ENCODE peak calls at places on chromosomes 3 and 15, in six cellular contexts. One of them, this sample, is unnamed.

GRCh38 chr3:52493232-52494017 is 1.7 kb upstream of the STAB1 start:
- DNase-seq in heart right ventricle: no peak
- DNase-seq in cardiac fibroblast: no peak
- DNase-seq in fibroblast of lung: no peak
- DNase-seq in tibial artery: no peak
- DNase-seq in IMR-90: no peak
- DNase-seq in this sample: no peak

GRCh38 chr3:169668957-169669681 is 5.6 kb upstream of the MECOM start:
- DNase-seq in heart right ventricle: peak
- DNase-seq in cardiac fibroblast: peak
- DNase-seq in fibroblast of lung: peak
- DNase-seq in tibial artery: peak
- DNase-seq in IMR-90: peak
- DNase-seq in this sample: peak

GRCh38 chr3:14768881-14769280 is 49.9 kb upstream of the FGD5 start:
- DNase-seq in heart right ventricle: no peak
- DNase-seq in cardiac fibroblast: no peak
- DNase-seq in fibroblast of lung: no peak
- DNase-seq in tibial artery: no peak
- DNase-seq in IMR-90: no peak
- DNase-seq in this sample: no peak

GRCh38 chr3:147943265-147943945 is 534.2 kb downstream of the ZIC1 start:
- DNase-seq in heart right ventricle: no peak
- DNase-seq in cardiac fibroblast: peak
- DNase-seq in fibroblast of lung: peak
- DNase-seq in tibial artery: no peak
- DNase-seq in IMR-90: peak
- DNase-seq in this sample: peak

GRCh38 chr3:55968331-55968730 is 481.2 kb upstream of the WNT5A start:
- DNase-seq in heart right ventricle: no peak
- DNase-seq in cardiac fibroblast: no peak
- DNase-seq in fibroblast of lung: no peak
- DNase-seq in tibial artery: no peak
- DNase-seq in IMR-90: peak
- DNase-seq in this sample: peak

GRCh38 chr3:40869013-40869412 is 330.3 kb upstream of the CTNNB1 start:
- DNase-seq in heart right ventricle: no peak
- DNase-seq in cardiac fibroblast: no peak
- DNase-seq in fibroblast of lung: no peak
- DNase-seq in tibial artery: no peak
- DNase-seq in IMR-90: no peak
- DNase-seq in this sample: no peak

GRCh38 chr15:65212097-65212496 is 824 bp upstream of the CILP start:
- DNase-seq in heart right ventricle: no peak
- DNase-seq in cardiac fibroblast: no peak
- DNase-seq in fibroblast of lung: no peak
- DNase-seq in tibial artery: no peak
- DNase-seq in IMR-90: no peak
- DNase-seq in this sample: no peak

GRCh38 chr15:74420193-74420905 is 13.4 kb downstream of the SEMA7A start:
- DNase-seq in heart right ventricle: peak
- DNase-seq in cardiac fibroblast: no peak
- DNase-seq in fibroblast of lung: no peak
- DNase-seq in tibial artery: no peak
- DNase-seq in IMR-90: no peak
- DNase-seq in this sample: no peak

GRCh38 chr3:159872374-159873109 is 116.1 kb upstream of the IL12A start:
- DNase-seq in heart right ventricle: no peak
- DNase-seq in cardiac fibroblast: peak
- DNase-seq in fibroblast of lung: peak
- DNase-seq in tibial artery: no peak
- DNase-seq in IMR-90: peak
- DNase-seq in this sample: peak

GRCh38 chr3:18900994-18901393 is 247.3 kb upstream of the KCNH8 start:
- DNase-seq in heart right ventricle: no peak
- DNase-seq in cardiac fibroblast: peak
- DNase-seq in fibroblast of lung: no peak
- DNase-seq in tibial artery: no peak
- DNase-seq in IMR-90: no peak
- DNase-seq in this sample: no peak

GRCh38 chr15:37223089-37223488 is 122.7 kb upstream of the MEIS2 start:
- DNase-seq in heart right ventricle: no peak
- DNase-seq in cardiac fibroblast: no peak
- DNase-seq in fibroblast of lung: no peak
- DNase-seq in tibial artery: no peak
- DNase-seq in IMR-90: no peak
- DNase-seq in this sample: no peak

GRCh38 chr15:96335429-96335807 is 4.9 kb downstream of the NR2F2 start:
- DNase-seq in heart right ventricle: no peak
- DNase-seq in cardiac fibroblast: no peak
- DNase-seq in fibroblast of lung: peak
- DNase-seq in tibial artery: no peak
- DNase-seq in IMR-90: no peak
- DNase-seq in this sample: no peak

GRCh38 chr3:11626084-11626463 is 17.6 kb downstream of the VGLL4 start:
- DNase-seq in heart right ventricle: no peak
- DNase-seq in cardiac fibroblast: no peak
- DNase-seq in fibroblast of lung: no peak
- DNase-seq in tibial artery: no peak
- DNase-seq in IMR-90: no peak
- DNase-seq in this sample: peak

GRCh38 chr3:21825684-21826083 is 74.7 kb upstream of the ZNF385D start:
- DNase-seq in heart right ventricle: no peak
- DNase-seq in cardiac fibroblast: no peak
- DNase-seq in fibroblast of lung: no peak
- DNase-seq in tibial artery: no peak
- DNase-seq in IMR-90: no peak
- DNase-seq in this sample: no peak

GRCh38 chr3:107024481-107025153 is 352.6 kb upstream of the CCDC54 start:
- DNase-seq in heart right ventricle: no peak
- DNase-seq in cardiac fibroblast: peak
- DNase-seq in fibroblast of lung: no peak
- DNase-seq in tibial artery: no peak
- DNase-seq in IMR-90: no peak
- DNase-seq in this sample: no peak

GRCh38 chr3:66237551-66237950 is 16.8 kb downstream of the SLC25A26 start:
- DNase-seq in heart right ventricle: no peak
- DNase-seq in cardiac fibroblast: no peak
- DNase-seq in fibroblast of lung: no peak
- DNase-seq in tibial artery: no peak
- DNase-seq in IMR-90: no peak
- DNase-seq in this sample: no peak

GRCh38 chr3:47348411-47349154 is 32.2 kb upstream of the PTPN23 start:
- DNase-seq in heart right ventricle: no peak
- DNase-seq in cardiac fibroblast: no peak
- DNase-seq in fibroblast of lung: no peak
- DNase-seq in tibial artery: no peak
- DNase-seq in IMR-90: no peak
- DNase-seq in this sample: peak

GRCh38 chr15:77546050-77546501 is 86.6 kb downstream of the LINGO1 start:
- DNase-seq in heart right ventricle: no peak
- DNase-seq in cardiac fibroblast: peak
- DNase-seq in fibroblast of lung: peak
- DNase-seq in tibial artery: no peak
- DNase-seq in IMR-90: peak
- DNase-seq in this sample: peak

GRCh38 chr15:46315540-46315939 is 680.7 kb downstream of the SQOR start:
- DNase-seq in heart right ventricle: no peak
- DNase-seq in cardiac fibroblast: no peak
- DNase-seq in fibroblast of lung: no peak
- DNase-seq in tibial artery: no peak
- DNase-seq in IMR-90: no peak
- DNase-seq in this sample: no peak

GRCh38 chr15:26382416-26383086 is 390.3 kb downstream of the GABRB3 start:
- DNase-seq in heart right ventricle: no peak
- DNase-seq in cardiac fibroblast: no peak
- DNase-seq in fibroblast of lung: no peak
- DNase-seq in tibial artery: no peak
- DNase-seq in IMR-90: no peak
- DNase-seq in this sample: no peak

GRCh38 chr3:137796993-137797392 is 32.9 kb downstream of the SOX14 start:
- DNase-seq in heart right ventricle: no peak
- DNase-seq in cardiac fibroblast: no peak
- DNase-seq in fibroblast of lung: no peak
- DNase-seq in tibial artery: no peak
- DNase-seq in IMR-90: no peak
- DNase-seq in this sample: no peak

GRCh38 chr15:80445300-80446041 is 41.3 kb downstream of the ARNT2 start:
- DNase-seq in heart right ventricle: no peak
- DNase-seq in cardiac fibroblast: no peak
- DNase-seq in fibroblast of lung: no peak
- DNase-seq in tibial artery: no peak
- DNase-seq in IMR-90: no peak
- DNase-seq in this sample: no peak

GRCh38 chr15:43302155-43302554 is 28.2 kb downstream of the LCMT2 start:
- DNase-seq in heart right ventricle: no peak
- DNase-seq in cardiac fibroblast: no peak
- DNase-seq in fibroblast of lung: no peak
- DNase-seq in tibial artery: no peak
- DNase-seq in IMR-90: no peak
- DNase-seq in this sample: no peak

GRCh38 chr3:142726017-142726416 is 2.2 kb downstream of the TRPC1 start:
- DNase-seq in heart right ventricle: no peak
- DNase-seq in cardiac fibroblast: no peak
- DNase-seq in fibroblast of lung: peak
- DNase-seq in tibial artery: no peak
- DNase-seq in IMR-90: no peak
- DNase-seq in this sample: no peak

GRCh38 chr3:34364345-34364744 is 565.9 kb downstream of the PDCD6IP start:
- DNase-seq in heart right ventricle: no peak
- DNase-seq in cardiac fibroblast: no peak
- DNase-seq in fibroblast of lung: no peak
- DNase-seq in tibial artery: no peak
- DNase-seq in IMR-90: no peak
- DNase-seq in this sample: peak

GRCh38 chr3:139770577-139770976 is 92.8 kb upstream of the NMNAT3 start:
- DNase-seq in heart right ventricle: no peak
- DNase-seq in cardiac fibroblast: no peak
- DNase-seq in fibroblast of lung: no peak
- DNase-seq in tibial artery: no peak
- DNase-seq in IMR-90: no peak
- DNase-seq in this sample: no peak

GRCh38 chr3:161500057-161500836 is 3.6 kb downstream of the OTOL1 start:
- DNase-seq in heart right ventricle: no peak
- DNase-seq in cardiac fibroblast: no peak
- DNase-seq in fibroblast of lung: no peak
- DNase-seq in tibial artery: no peak
- DNase-seq in IMR-90: no peak
- DNase-seq in this sample: peak

GRCh38 chr3:197775317-197775716 is 15.7 kb upstream of the LRCH3 start:
- DNase-seq in heart right ventricle: no peak
- DNase-seq in cardiac fibroblast: no peak
- DNase-seq in fibroblast of lung: no peak
- DNase-seq in tibial artery: no peak
- DNase-seq in IMR-90: no peak
- DNase-seq in this sample: no peak
- TF ChIP-seq CTCF in heart right ventricle: no peak
- TF ChIP-seq CTCF in cardiac fibroblast: no peak
- TF ChIP-seq CTCF in fibroblast of lung: no peak
- TF ChIP-seq CTCF in tibial artery: no peak
- TF ChIP-seq CTCF in IMR-90: no peak
- TF ChIP-seq CTCF in this sample: no peak

GRCh38 chr3:46214751-46215352 is 6.7 kb upstream of the CCR1 start:
- DNase-seq in heart right ventricle: no peak
- DNase-seq in cardiac fibroblast: no peak
- DNase-seq in fibroblast of lung: peak
- DNase-seq in tibial artery: no peak
- DNase-seq in IMR-90: no peak
- DNase-seq in this sample: no peak
- TF ChIP-seq CTCF in heart right ventricle: no peak
- TF ChIP-seq CTCF in cardiac fibroblast: peak
- TF ChIP-seq CTCF in fibroblast of lung: peak
- TF ChIP-seq CTCF in tibial artery: no peak
- TF ChIP-seq CTCF in IMR-90: no peak
- TF ChIP-seq CTCF in this sample: peak

DNA sequence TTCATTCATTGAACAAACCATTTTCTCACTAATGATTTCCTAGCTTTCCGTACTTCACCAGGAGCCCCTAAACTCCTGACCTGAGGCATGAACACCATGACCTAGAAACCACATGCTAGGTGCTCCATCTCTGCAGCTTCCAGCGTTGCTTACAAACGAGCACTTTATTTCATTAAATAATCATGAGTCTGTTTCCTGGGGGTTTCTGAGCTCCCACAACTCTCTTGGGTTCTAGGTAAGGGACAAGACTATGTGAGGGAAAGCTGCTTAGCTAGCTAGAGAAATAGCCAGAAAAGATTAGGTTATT is 1.3 kb downstream of the MAP2K1 start:
- DNase-seq in heart right ventricle: no peak
- DNase-seq in cardiac fibroblast: no peak
- DNase-seq in fibroblast of lung: no peak
- DNase-seq in tibial artery: no peak
- DNase-seq in IMR-90: no peak
- DNase-seq in this sample: no peak
- TF ChIP-seq CTCF in heart right ventricle: no peak
- TF ChIP-seq CTCF in cardiac fibroblast: no peak
- TF ChIP-seq CTCF in fibroblast of lung: no peak
- TF ChIP-seq CTCF in tibial artery: no peak
- TF ChIP-seq CTCF in IMR-90: no peak
- TF ChIP-seq CTCF in this sample: no peak

DNA sequence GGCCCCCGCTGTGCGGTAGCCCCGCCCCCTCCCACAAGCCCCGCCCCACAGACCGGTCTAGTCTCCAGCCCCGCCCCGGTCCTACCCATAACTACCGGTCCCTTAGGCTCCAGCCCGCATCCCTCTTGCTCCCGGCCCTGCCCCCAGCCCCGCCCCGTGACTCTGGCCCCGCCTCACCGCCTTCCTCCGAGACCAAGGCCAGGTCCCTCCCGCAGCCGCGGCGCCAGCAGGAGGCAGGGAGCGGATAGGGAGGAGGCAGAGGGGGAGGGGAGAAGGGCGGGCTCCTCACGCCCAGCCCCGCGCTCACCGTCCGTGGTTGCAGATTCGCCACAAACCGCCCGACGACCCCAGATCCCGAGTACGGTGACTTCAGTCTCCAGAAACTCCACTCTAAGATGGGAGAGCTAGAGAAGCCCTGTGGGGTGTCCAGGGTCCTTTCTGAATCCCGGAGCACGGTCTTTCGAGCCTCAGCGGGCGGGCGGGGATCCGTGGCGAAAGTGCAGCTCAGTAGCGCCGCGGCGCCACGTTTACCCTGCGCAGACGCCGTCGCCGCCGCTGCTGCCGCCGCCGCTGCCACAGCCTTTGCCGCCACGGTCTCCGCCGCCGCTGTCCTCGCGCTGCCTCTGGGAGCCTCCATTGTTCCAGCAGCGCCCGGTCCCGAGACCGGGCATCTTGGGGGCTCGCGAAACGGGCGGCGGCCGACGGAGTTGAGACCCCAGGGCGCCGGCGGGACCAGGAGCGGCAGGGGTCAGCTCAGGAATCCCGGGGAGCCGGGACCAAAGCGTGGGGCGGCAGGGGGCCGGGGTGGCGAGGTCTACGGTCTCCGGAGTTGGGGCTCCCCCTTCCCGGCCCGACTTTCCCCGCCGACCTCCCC is at the start of gene BRPF1:
- DNase-seq in heart right ventricle: peak
- DNase-seq in cardiac fibroblast: peak
- DNase-seq in fibroblast of lung: peak
- DNase-seq in tibial artery: peak
- DNase-seq in IMR-90: peak
- DNase-seq in this sample: peak
- TF ChIP-seq CTCF in heart right ventricle: peak
- TF ChIP-seq CTCF in cardiac fibroblast: peak
- TF ChIP-seq CTCF in fibroblast of lung: peak
- TF ChIP-seq CTCF in tibial artery: no peak
- TF ChIP-seq CTCF in IMR-90: no peak
- TF ChIP-seq CTCF in this sample: peak